ENCODE peak calls at places on chromosomes 11 and 22, in six cellular contexts. E, C, Y, X, L and A are unnamed samples. For H3K4me1, the result is how much of the 10 kb centered on the place peaks cover.

GRCh38 chr22:49976439-49977175 is 16.0 kb downstream of the PIM3 start:
- DNase-seq in L (no peak), C (no peak), E (peak), X (no peak), Y (no peak), A (no peak)

GRCh38 chr22:50683086-50683993 is 10.7 kb downstream of the SHANK3 start:
- DNase-seq in E (no peak), L (no peak), Y (no peak), C (no peak), X (no peak), A (no peak)

GRCh38 chr22:31343235-31344191 is 2.6 kb downstream of the PATZ1 start:
- DNase-seq in E (peak), L (peak), X (no peak), C (peak), Y (peak), A (no peak)

GRCh38 chr11:103491777-103492176 is 382.6 kb downstream of the DYNC2H1 start:
- DNase-seq in L (peak), C (no peak), X (no peak), E (no peak), Y (no peak), A (no peak)

GRCh38 chr11:32987851-32988250 is 27.8 kb upstream of the DEPDC7 start:
- DNase-seq in C (no peak), L (no peak), E (no peak), Y (no peak), X (no peak), A (no peak)

GRCh38 chr11:66080055-66080817 is 10.2 kb downstream of the PACS1 start:
- DNase-seq in L (no peak), E (no peak), Y (no peak), C (peak), X (peak), A (peak)

GRCh38 chr11:63687845-63688244 is 6.5 kb downstream of the RTN3 start:
- DNase-seq in Y (no peak), C (no peak), X (no peak), L (no peak), E (no peak), A (no peak)

GRCh38 chr11:70542406-70542805 is 144.1 kb downstream of the CTTN start:
- DNase-seq in E (no peak), X (no peak), C (no peak), L (no peak), Y (no peak), A (no peak)

GRCh38 chr11:23252426-23252825 is 392.2 kb upstream of the CCDC179 start:
- DNase-seq in C (no peak), X (no peak), L (no peak), E (no peak), Y (no peak), A (no peak)

GRCh38 chr11:126328444-126328843 is 24.6 kb downstream of the DCPS start:
- DNase-seq in X (no peak), E (no peak), L (no peak), C (no peak), Y (peak), A (no peak)

GRCh38 chr11:123755344-123755743 is 1.0 kb upstream of the OR6X1 start:
- DNase-seq in X (no peak), E (no peak), Y (no peak), C (no peak), L (no peak), A (no peak)

GRCh38 chr11:94650756-94651155 is 83.6 kb downstream of the PIWIL4 start:
- DNase-seq in Y (peak), C (peak), L (no peak), E (no peak), X (peak), A (no peak)

GRCh38 chr11:106422585-106422984 is 345.1 kb downstream of the AASDHPPT start:
- DNase-seq in L (no peak), Y (no peak), E (no peak), X (no peak), C (no peak), A (no peak)

GRCh38 chr11:111538407-111539114 is 2.0 kb upstream of the LAYN start:
- DNase-seq in L (no peak), X (no peak), Y (no peak), E (no peak), C (no peak), A (no peak)

GRCh38 chr22:48332438-48333322 is 1495.0 kb downstream of the BRD1 start:
- DNase-seq in X (no peak), L (no peak), C (no peak), Y (peak), E (no peak), A (no peak)

GRCh38 chr11:75485742-75486141 is 40.0 kb downstream of the GDPD5 start:
- DNase-seq in E (no peak), L (no peak), X (no peak), C (no peak), Y (peak), A (no peak)

GRCh38 chr11:125950178-125950490 is 4.3 kb downstream of the VSIG10L2 start:
- DNase-seq in X (no peak), L (no peak), E (no peak), Y (no peak), C (no peak), A (no peak)

GRCh38 chr11:122721964-122722266 is 66.4 kb downstream of the UBASH3B start:
- DNase-seq in L (no peak), X (peak), E (no peak), Y (no peak), C (peak), A (peak)

GRCh38 chr22:28142361-28142801 is 223.3 kb upstream of the PITPNB start:
- DNase-seq in E (no peak), C (peak), X (no peak), L (no peak), Y (no peak), A (no peak)

GRCh38 chr11:72223615-72224586 is 666 bp upstream of the INPPL1 start:
- DNase-seq in X (peak), Y (peak), C (peak), L (no peak), E (peak), A (peak)

GRCh38 chr11:57248780-57249383 is 11.8 kb upstream of the APLNR start:
- DNase-seq in C (peak), L (peak), E (peak), X (peak), Y (peak), A (no peak)

GRCh38 chr11:117143390-117143789 is 697 bp upstream of the PAFAH1B2 start:
- DNase-seq in L (no peak), C (peak), E (peak), X (peak), Y (no peak), A (peak)

GRCh38 chr11:2542406-2542805 is 97.6 kb downstream of the KCNQ1 start:
- DNase-seq in E (no peak), C (no peak), X (peak), Y (peak), L (no peak), A (no peak)

GRCh38 chr11:57568330-57568766 is 876 bp upstream of the UBE2L6 start:
- DNase-seq in Y (no peak), X (peak), L (peak), C (peak), E (no peak), A (peak)

GRCh38 chr11:110093407-110094297 is 460 bp downstream of the ZC3H12C start:
- DNase-seq in C (peak), L (no peak), X (peak), Y (peak), E (no peak), A (no peak)

GRCh38 chr22:36454916-36455570 is 26.4 kb downstream of the TXN2 start:
- DNase-seq in E (peak), L (peak), X (peak), C (peak), Y (peak), A (peak)

DNA sequence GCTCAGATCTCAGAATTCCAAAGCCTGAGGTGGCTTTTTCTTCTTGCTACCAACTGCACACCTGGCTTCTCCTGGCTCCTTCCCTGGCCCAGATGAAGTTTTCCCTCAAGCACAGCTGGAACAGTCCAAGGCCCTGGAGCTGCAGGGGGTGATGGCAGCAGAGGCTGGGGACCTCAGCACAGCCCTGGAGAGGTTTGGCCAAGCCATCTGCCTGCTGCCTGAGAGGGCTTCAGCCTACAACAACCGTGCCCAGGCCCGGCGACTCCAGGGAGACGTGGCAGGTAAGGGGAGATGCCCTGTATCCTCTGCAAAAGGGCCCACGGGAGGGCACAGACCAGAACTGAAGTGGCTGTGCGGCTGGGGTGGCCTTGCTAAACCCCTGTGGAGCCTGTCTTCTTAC is 1.2 kb downstream of the TTC36 start:
- DNase-seq in X (no peak), L (no peak), E (no peak), Y (no peak), C (no peak), A (no peak)
- H3K4me1 ChIP-seq in X (under half), L (under half), E (under half), Y (under half), C (under half), A (under half)

GRCh38 chr22:45684752-45685359 is 13.2 kb downstream of the ATXN10 start:
- DNase-seq in E (no peak), L (no peak), X (no peak), C (no peak), Y (no peak), A (no peak)
- H3K4me3 ChIP-seq in E (no peak), L (no peak), X (no peak), C (no peak), Y (no peak), A (no peak)

GRCh38 chr11:35318977-35319925 is 100.1 kb downstream of the SLC1A2 start:
- DNase-seq in Y (no peak), X (no peak), C (no peak), L (no peak), E (no peak), A (no peak)
- H3K27ac ChIP-seq in Y (no peak), X (no peak), C (no peak), L (no peak), E (no peak), A (no peak)

GRCh38 chr11:133946018-133946417 is 10.8 kb downstream of the IGSF9B start:
- DNase-seq in X (no peak), E (no peak), C (no peak), L (no peak), Y (peak), A (no peak)
- H3K4me1 ChIP-seq in X (half or more), E (under half), C (under half), L (under half), Y (under half), A (half or more)

DNA sequence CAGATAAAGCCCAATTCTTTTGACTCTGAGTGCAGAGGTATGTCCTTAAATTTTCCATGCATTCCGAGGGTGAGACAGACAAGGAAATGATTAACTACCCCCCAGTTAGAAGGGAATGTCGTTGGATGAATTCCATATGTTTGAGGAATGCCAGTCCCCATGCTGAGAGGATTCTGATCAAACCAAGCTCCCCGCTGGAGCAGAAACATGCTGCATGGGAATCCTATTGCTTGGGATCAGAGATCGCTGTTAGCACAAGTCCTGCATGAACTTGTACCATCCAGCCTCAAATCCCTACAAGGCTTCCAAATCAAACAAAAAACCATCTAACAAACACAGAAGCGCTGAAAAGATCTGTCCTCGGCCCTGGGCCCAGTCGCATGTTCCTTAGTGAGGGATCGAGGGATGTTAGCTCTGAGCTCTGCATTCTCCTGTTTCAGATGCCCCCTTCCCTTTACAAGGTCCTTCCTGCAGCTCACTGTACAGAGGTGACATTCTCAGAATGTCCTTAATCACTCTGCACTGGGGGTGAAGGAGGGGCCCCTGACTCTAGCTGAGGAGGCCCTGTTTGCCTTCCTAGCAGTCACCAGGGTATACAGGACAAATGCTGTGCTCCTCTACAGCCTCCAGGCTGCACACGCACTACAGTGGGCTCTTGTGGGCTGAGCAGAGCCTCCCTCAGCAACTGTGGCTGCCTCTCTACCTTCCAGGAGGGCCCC is 353.4 kb downstream of the TENM4 start:
- DNase-seq in Y (no peak), E (no peak), X (no peak), L (peak), C (peak), A (no peak)
- H3K4me3 ChIP-seq in Y (no peak), E (no peak), X (no peak), L (no peak), C (no peak), A (no peak)

GRCh38 chr11:68115285-68115684 is 5.9 kb downstream of the CHKA start:
- DNase-seq in C (no peak), Y (no peak), L (no peak), X (peak), E (no peak), A (no peak)

GRCh38 chr11:68116126-68116525 is 5.1 kb downstream of the CHKA start:
- DNase-seq in X (peak), L (no peak), C (no peak), E (no peak), Y (no peak), A (no peak)

GRCh38 chr11:68117896-68118470 is 3.2 kb downstream of the CHKA start:
- DNase-seq in E (no peak), Y (no peak), C (no peak), X (peak), L (no peak), A (no peak)

GRCh38 chr11:68116892-68117435 is 4.2 kb downstream of the CHKA start:
- DNase-seq in X (no peak), Y (no peak), E (no peak), C (no peak), L (no peak), A (no peak)

DNA sequence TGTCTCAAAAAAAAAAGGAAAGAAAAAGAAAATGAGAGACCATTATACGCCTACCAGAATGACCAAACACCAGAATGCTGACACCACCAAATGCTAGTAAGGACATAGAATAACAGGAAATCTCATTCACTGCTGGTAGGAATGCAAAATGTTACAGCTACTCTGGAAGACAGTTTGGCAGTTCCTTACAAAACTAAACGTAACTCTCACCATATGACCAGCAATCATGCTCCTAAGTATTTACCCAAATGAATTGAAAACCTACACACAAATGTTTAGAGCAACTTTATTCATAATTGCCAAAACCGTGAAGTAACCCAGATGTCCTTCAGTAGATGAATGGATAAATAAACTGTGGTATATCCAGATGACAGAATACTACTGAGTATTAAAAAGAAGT is 7.2 kb downstream of the CHKA start:
- DNase-seq in L (no peak), E (no peak), Y (no peak), C (peak), X (no peak), A (no peak)
- H3K27ac ChIP-seq in L (no peak), E (peak), Y (no peak), C (peak), X (peak), A (no peak)

DNA sequence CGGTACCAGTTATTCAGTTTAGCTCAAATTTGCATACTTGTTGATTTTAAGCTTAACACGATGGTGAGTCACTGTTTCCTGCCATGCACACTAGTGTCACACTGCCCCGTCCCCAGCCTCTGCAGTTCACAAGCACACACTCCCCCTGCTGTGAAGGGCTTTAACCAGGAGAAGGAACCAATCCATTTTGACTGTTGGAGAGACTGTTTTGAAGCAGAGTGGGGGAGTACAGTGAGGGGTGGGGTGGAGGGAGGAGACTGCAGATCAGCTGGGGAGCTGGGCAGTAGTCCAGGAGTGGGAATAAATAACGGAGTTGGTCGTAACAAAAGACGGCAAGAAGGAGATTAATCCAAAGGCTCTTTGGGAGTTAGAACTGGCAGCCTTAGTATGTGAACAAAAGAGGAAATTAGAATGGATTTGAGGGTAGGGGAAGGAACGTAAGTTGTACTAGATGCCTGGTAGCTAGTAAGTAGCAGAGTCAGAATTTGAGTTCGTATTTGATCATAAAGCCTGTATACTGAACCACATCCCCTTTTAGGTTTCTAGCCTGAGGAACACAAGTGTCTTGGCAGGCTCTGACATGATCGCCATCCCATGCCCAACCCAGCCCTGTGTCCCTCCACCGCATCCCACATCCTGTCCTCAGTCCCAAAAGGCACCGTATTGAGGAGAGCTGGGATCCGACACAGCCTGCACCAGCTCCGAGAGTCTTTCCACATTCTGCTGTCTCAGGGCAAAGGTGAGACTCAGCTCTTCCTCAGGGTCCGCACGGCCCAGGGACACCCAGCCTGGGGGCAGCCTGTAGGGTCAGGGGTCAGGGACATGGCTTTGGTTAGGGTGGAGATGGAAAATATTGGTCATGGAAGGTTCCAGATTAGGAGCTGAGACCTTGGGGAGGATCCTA is 853 bp downstream of the TPP1 start:
- DNase-seq in X (peak), E (no peak), L (no peak), C (peak), Y (peak), A (peak)
- H3K4me1 ChIP-seq in X (under half), E (under half), L (under half), C (under half), Y (under half), A (under half)

GRCh38 chr11:65077466-65077865 is 6.4 kb downstream of the CDCA5 start:
- DNase-seq in Y (no peak), C (no peak), L (no peak), E (no peak), X (no peak), A (no peak)

GRCh38 chr11:65067446-65067845 is 9.1 kb upstream of the NAALADL1 start:
- DNase-seq in L (no peak), E (no peak), C (no peak), X (no peak), Y (no peak), A (no peak)

GRCh38 chr11:65069217-65069616 is 10.9 kb upstream of the NAALADL1 start:
- DNase-seq in E (no peak), C (peak), L (no peak), X (no peak), Y (no peak), A (no peak)

GRCh38 chr11:65071907-65072630 is 11.8 kb downstream of the CDCA5 start:
- DNase-seq in L (no peak), C (no peak), E (no peak), X (no peak), Y (no peak), A (no peak)

DNA sequence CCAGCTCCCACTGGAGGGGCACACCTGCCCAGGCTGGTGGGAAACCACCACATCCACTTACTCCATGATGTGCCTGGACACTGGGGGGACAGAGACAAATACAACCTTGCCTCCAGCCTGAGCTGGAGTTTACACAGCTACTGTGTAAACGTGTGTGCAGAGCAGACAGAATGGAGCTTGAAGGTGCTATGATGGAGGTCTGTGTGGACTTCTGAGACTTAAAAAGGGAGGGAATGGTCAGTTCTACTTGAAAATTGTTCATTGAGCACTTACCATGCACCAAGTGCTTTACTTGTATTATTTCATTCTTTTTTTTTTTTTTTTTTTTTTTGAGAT is 11.2 kb downstream of the CDCA5 start:
- DNase-seq in X (no peak), C (no peak), Y (no peak), E (no peak), L (no peak), A (no peak)
- H3K4me3 ChIP-seq in X (no peak), C (no peak), Y (no peak), E (no peak), L (no peak), A (no peak)

GRCh38 chr11:67311556-67312082 is 8.3 kb downstream of the SSH3 start:
- DNase-seq in X (no peak), Y (no peak), C (no peak), L (no peak), E (peak), A (no peak)
- H3K27ac ChIP-seq in X (no peak), Y (no peak), C (no peak), L (no peak), E (peak), A (peak)